ENCODE peak calls at places on chromosomes 6 and 20, in seven cellular contexts. One of them, this sample, is unnamed.

GRCh38 chr6:63685453-63686379 is 50.1 kb downstream of the PHF3 start:
- DNase-seq in AG09319: no peak
- DNase-seq in nephron progenitor cell: no peak
- DNase-seq in AG04450: no peak
- DNase-seq in progenitor cell of endocrine pancreas: no peak
- DNase-seq in cardiac fibroblast: no peak
- DNase-seq in tibial nerve: no peak
- DNase-seq in this sample: no peak

GRCh38 chr20:3311623-3312022 is 72.6 kb upstream of the SLC4A11 start:
- DNase-seq in progenitor cell of endocrine pancreas: no peak
- DNase-seq in cardiac fibroblast: no peak
- DNase-seq in AG04450: no peak
- DNase-seq in nephron progenitor cell: no peak
- DNase-seq in tibial nerve: no peak
- DNase-seq in AG09319: no peak
- DNase-seq in this sample: no peak

GRCh38 chr20:364905-365794 is 15.4 kb upstream of the TRIB3 start:
- DNase-seq in AG04450: no peak
- DNase-seq in nephron progenitor cell: no peak
- DNase-seq in tibial nerve: no peak
- DNase-seq in AG09319: no peak
- DNase-seq in progenitor cell of endocrine pancreas: no peak
- DNase-seq in cardiac fibroblast: peak; percentile 29
- DNase-seq in this sample: no peak

GRCh38 chr6:157429248-157429647 is 48.3 kb downstream of the ZDHHC14 start:
- DNase-seq in cardiac fibroblast: no peak
- DNase-seq in tibial nerve: no peak
- DNase-seq in AG04450: no peak
- DNase-seq in nephron progenitor cell: no peak
- DNase-seq in AG09319: no peak
- DNase-seq in progenitor cell of endocrine pancreas: no peak
- DNase-seq in this sample: no peak

GRCh38 chr6:134686071-134686470 is 263.8 kb downstream of the ALDH8A1 start:
- DNase-seq in cardiac fibroblast: no peak
- DNase-seq in AG09319: no peak
- DNase-seq in AG04450: no peak
- DNase-seq in nephron progenitor cell: no peak
- DNase-seq in tibial nerve: no peak
- DNase-seq in progenitor cell of endocrine pancreas: no peak
- DNase-seq in this sample: no peak

GRCh38 chr6:134195164-134195906 is 122.6 kb downstream of the SGK1 start:
- DNase-seq in progenitor cell of endocrine pancreas: no peak
- DNase-seq in AG04450: no peak
- DNase-seq in cardiac fibroblast: peak; percentile 63
- DNase-seq in tibial nerve: no peak
- DNase-seq in nephron progenitor cell: no peak
- DNase-seq in AG09319: no peak
- DNase-seq in this sample: no peak

GRCh38 chr20:31701591-31701990 is 21.1 kb downstream of the BCL2L1 start:
- DNase-seq in AG04450: no peak
- DNase-seq in AG09319: no peak
- DNase-seq in progenitor cell of endocrine pancreas: no peak
- DNase-seq in cardiac fibroblast: no peak
- DNase-seq in tibial nerve: no peak
- DNase-seq in nephron progenitor cell: no peak
- DNase-seq in this sample: no peak

GRCh38 chr6:121413831-121414368 is 21.5 kb upstream of the GJA1 start:
- DNase-seq in progenitor cell of endocrine pancreas: no peak
- DNase-seq in AG09319: no peak
- DNase-seq in cardiac fibroblast: peak; percentile 73
- DNase-seq in nephron progenitor cell: no peak
- DNase-seq in tibial nerve: no peak
- DNase-seq in AG04450: no peak
- DNase-seq in this sample: no peak

GRCh38 chr6:10597499-10598001 is 76.4 kb downstream of the GCNT2 start:
- DNase-seq in progenitor cell of endocrine pancreas: no peak
- DNase-seq in cardiac fibroblast: no peak
- DNase-seq in nephron progenitor cell: no peak
- DNase-seq in AG04450: no peak
- DNase-seq in tibial nerve: no peak
- DNase-seq in AG09319: no peak
- DNase-seq in this sample: no peak

GRCh38 chr6:90193359-90193758 is 103.3 kb downstream of the BACH2 start:
- DNase-seq in AG04450: no peak
- DNase-seq in progenitor cell of endocrine pancreas: no peak
- DNase-seq in cardiac fibroblast: no peak
- DNase-seq in tibial nerve: no peak
- DNase-seq in nephron progenitor cell: no peak
- DNase-seq in AG09319: no peak
- DNase-seq in this sample: no peak

GRCh38 chr6:130018830-130019795 is 732 bp downstream of the L3MBTL3 start:
- DNase-seq in AG04450: no peak
- DNase-seq in tibial nerve: no peak
- DNase-seq in nephron progenitor cell: peak; percentile 57
- DNase-seq in AG09319: no peak
- DNase-seq in cardiac fibroblast: peak; percentile 44
- DNase-seq in progenitor cell of endocrine pancreas: peak; percentile 18
- DNase-seq in this sample: peak; percentile 16

GRCh38 chr20:31864521-31865400 is 5.6 kb downstream of the DUSP15 start:
- DNase-seq in tibial nerve: no peak
- DNase-seq in AG09319: no peak
- DNase-seq in progenitor cell of endocrine pancreas: no peak
- DNase-seq in AG04450: no peak
- DNase-seq in nephron progenitor cell: no peak
- DNase-seq in cardiac fibroblast: no peak
- DNase-seq in this sample: no peak

GRCh38 chr6:12545837-12546658 is 170.5 kb upstream of the PHACTR1 start:
- DNase-seq in AG09319: no peak
- DNase-seq in tibial nerve: no peak
- DNase-seq in cardiac fibroblast: peak; percentile 82
- DNase-seq in AG04450: peak; percentile 43
- DNase-seq in nephron progenitor cell: no peak
- DNase-seq in progenitor cell of endocrine pancreas: no peak
- DNase-seq in this sample: no peak

GRCh38 chr20:63942250-63943006 is 13.8 kb downstream of the UCKL1 start:
- DNase-seq in AG04450: no peak
- DNase-seq in nephron progenitor cell: peak; percentile 63
- DNase-seq in tibial nerve: no peak
- DNase-seq in cardiac fibroblast: peak; percentile 27
- DNase-seq in progenitor cell of endocrine pancreas: no peak
- DNase-seq in AG09319: no peak
- DNase-seq in this sample: no peak

GRCh38 chr6:11968241-11968806 is 43.8 kb upstream of the HIVEP1 start:
- DNase-seq in AG09319: no peak
- DNase-seq in nephron progenitor cell: no peak
- DNase-seq in AG04450: no peak
- DNase-seq in progenitor cell of endocrine pancreas: no peak
- DNase-seq in cardiac fibroblast: no peak
- DNase-seq in tibial nerve: no peak
- DNase-seq in this sample: no peak

GRCh38 chr6:99605074-99605726 is 1.4 kb upstream of the PRDM13 start:
- DNase-seq in tibial nerve: no peak
- DNase-seq in progenitor cell of endocrine pancreas: no peak
- DNase-seq in cardiac fibroblast: no peak
- DNase-seq in AG04450: no peak
- DNase-seq in nephron progenitor cell: no peak
- DNase-seq in AG09319: no peak
- DNase-seq in this sample: no peak

GRCh38 chr6:106039836-106040592 is 46.1 kb upstream of the PRDM1 start:
- DNase-seq in AG09319: no peak
- DNase-seq in tibial nerve: no peak
- DNase-seq in AG04450: no peak
- DNase-seq in progenitor cell of endocrine pancreas: no peak
- DNase-seq in nephron progenitor cell: no peak
- DNase-seq in cardiac fibroblast: peak; percentile 3
- DNase-seq in this sample: no peak

GRCh38 chr6:159691133-159691962 is 1.7 kb downstream of the SOD2 start:
- DNase-seq in AG04450: peak; percentile 81
- DNase-seq in AG09319: peak; percentile 82
- DNase-seq in tibial nerve: no peak
- DNase-seq in nephron progenitor cell: no peak
- DNase-seq in progenitor cell of endocrine pancreas: no peak
- DNase-seq in cardiac fibroblast: peak; percentile 97
- DNase-seq in this sample: no peak

GRCh38 chr6:404685-405423 is 13.3 kb downstream of the IRF4 start:
- DNase-seq in AG09319: no peak
- DNase-seq in AG04450: no peak
- DNase-seq in nephron progenitor cell: no peak
- DNase-seq in cardiac fibroblast: no peak
- DNase-seq in tibial nerve: no peak
- DNase-seq in progenitor cell of endocrine pancreas: no peak
- DNase-seq in this sample: no peak

GRCh38 chr6:71012871-71013456 is 56.1 kb upstream of the B3GAT2 start:
- DNase-seq in tibial nerve: no peak
- DNase-seq in progenitor cell of endocrine pancreas: no peak
- DNase-seq in cardiac fibroblast: peak; percentile 69
- DNase-seq in AG09319: peak; percentile 0
- DNase-seq in AG04450: no peak
- DNase-seq in nephron progenitor cell: peak; percentile 35
- DNase-seq in this sample: peak; percentile 15

GRCh38 chr6:164856138-164856537 is 453.3 kb downstream of the C6orf118 start:
- DNase-seq in AG04450: no peak
- DNase-seq in progenitor cell of endocrine pancreas: no peak
- DNase-seq in AG09319: no peak
- DNase-seq in nephron progenitor cell: no peak
- DNase-seq in tibial nerve: no peak
- DNase-seq in cardiac fibroblast: no peak
- DNase-seq in this sample: no peak

DNA sequence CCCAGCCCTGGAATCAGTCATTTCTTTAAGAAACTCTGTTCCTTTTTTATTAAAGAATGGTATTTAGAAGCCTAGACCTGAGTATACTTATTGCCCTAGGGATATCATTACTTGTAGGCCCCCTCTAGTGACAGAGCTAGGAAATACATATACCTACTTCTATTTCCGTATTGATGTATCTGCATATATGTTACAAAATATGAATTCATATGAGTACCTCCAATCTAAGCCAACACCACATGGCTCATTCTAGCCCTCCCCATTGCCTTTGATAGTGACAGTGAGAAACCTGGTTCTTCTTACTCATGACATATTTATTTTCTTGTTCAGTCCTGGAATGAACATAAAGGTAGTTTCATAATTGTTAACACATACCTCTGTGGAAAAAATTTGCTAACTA is 137.2 kb downstream of the FARS2 start:
- DNase-seq in nephron progenitor cell: no peak
- DNase-seq in progenitor cell of endocrine pancreas: no peak
- DNase-seq in AG09319: no peak
- DNase-seq in cardiac fibroblast: peak; percentile 69
- DNase-seq in AG04450: no peak
- DNase-seq in tibial nerve: no peak
- DNase-seq in this sample: no peak
- TF ChIP-seq CTCF in nephron progenitor cell: peak; percentile 38
- TF ChIP-seq CTCF in progenitor cell of endocrine pancreas: peak; percentile 44
- TF ChIP-seq CTCF in AG09319: peak; percentile 24
- TF ChIP-seq CTCF in cardiac fibroblast: peak; percentile 57
- TF ChIP-seq CTCF in AG04450: peak; percentile 70
- TF ChIP-seq CTCF in tibial nerve: peak; percentile 42
- TF ChIP-seq CTCF in this sample: peak; percentile 64

GRCh38 chr20:37075932-37076685 is 19.7 kb downstream of the RBL1 start:
- DNase-seq in AG04450: no peak
- DNase-seq in cardiac fibroblast: no peak
- DNase-seq in nephron progenitor cell: no peak
- DNase-seq in tibial nerve: no peak
- DNase-seq in progenitor cell of endocrine pancreas: no peak
- DNase-seq in AG09319: no peak
- DNase-seq in this sample: no peak

GRCh38 chr20:37077009-37077408 is 18.8 kb downstream of the RBL1 start:
- DNase-seq in tibial nerve: no peak
- DNase-seq in AG09319: no peak
- DNase-seq in nephron progenitor cell: no peak
- DNase-seq in AG04450: no peak
- DNase-seq in cardiac fibroblast: no peak
- DNase-seq in progenitor cell of endocrine pancreas: no peak
- DNase-seq in this sample: no peak

GRCh38 chr20:37081717-37082289 is 14.0 kb downstream of the RBL1 start:
- DNase-seq in progenitor cell of endocrine pancreas: no peak
- DNase-seq in nephron progenitor cell: no peak
- DNase-seq in tibial nerve: peak; percentile 14
- DNase-seq in cardiac fibroblast: peak; percentile 25
- DNase-seq in AG09319: no peak
- DNase-seq in AG04450: no peak
- DNase-seq in this sample: peak; percentile 6
- TF ChIP-seq CTCF in progenitor cell of endocrine pancreas: peak; percentile 34
- TF ChIP-seq CTCF in nephron progenitor cell: peak; percentile 33
- TF ChIP-seq CTCF in tibial nerve: peak; percentile 33
- TF ChIP-seq CTCF in cardiac fibroblast: peak; percentile 29
- TF ChIP-seq CTCF in AG09319: peak; percentile 40
- TF ChIP-seq CTCF in AG04450: peak; percentile 59
- TF ChIP-seq CTCF in this sample: peak; percentile 48

DNA sequence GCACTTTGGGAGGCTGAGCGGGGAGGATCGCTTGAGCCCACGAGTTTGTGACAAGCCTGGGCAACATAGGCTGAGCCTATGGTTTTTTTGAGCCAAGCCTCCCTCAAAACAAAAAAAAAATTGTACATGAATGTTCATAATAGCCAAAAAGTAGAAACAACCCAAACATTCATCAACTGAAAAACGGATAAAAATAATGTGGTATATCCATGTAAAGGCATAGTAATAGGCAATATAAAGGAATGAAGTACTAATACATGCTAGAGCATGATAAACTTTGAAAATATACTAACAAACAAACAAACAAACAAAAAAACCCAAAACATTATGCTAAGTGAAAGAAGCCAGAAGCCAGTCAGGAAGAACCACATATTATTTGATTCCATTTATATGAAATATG is 35.3 kb downstream of the KIAA0319 start:
- DNase-seq in AG09319: no peak
- DNase-seq in AG04450: no peak
- DNase-seq in nephron progenitor cell: no peak
- DNase-seq in cardiac fibroblast: no peak
- DNase-seq in progenitor cell of endocrine pancreas: no peak
- DNase-seq in tibial nerve: no peak
- DNase-seq in this sample: no peak
- TF ChIP-seq CTCF in AG09319: no peak
- TF ChIP-seq CTCF in AG04450: no peak
- TF ChIP-seq CTCF in nephron progenitor cell: no peak
- TF ChIP-seq CTCF in cardiac fibroblast: no peak
- TF ChIP-seq CTCF in progenitor cell of endocrine pancreas: no peak
- TF ChIP-seq CTCF in tibial nerve: no peak
- TF ChIP-seq CTCF in this sample: no peak

DNA sequence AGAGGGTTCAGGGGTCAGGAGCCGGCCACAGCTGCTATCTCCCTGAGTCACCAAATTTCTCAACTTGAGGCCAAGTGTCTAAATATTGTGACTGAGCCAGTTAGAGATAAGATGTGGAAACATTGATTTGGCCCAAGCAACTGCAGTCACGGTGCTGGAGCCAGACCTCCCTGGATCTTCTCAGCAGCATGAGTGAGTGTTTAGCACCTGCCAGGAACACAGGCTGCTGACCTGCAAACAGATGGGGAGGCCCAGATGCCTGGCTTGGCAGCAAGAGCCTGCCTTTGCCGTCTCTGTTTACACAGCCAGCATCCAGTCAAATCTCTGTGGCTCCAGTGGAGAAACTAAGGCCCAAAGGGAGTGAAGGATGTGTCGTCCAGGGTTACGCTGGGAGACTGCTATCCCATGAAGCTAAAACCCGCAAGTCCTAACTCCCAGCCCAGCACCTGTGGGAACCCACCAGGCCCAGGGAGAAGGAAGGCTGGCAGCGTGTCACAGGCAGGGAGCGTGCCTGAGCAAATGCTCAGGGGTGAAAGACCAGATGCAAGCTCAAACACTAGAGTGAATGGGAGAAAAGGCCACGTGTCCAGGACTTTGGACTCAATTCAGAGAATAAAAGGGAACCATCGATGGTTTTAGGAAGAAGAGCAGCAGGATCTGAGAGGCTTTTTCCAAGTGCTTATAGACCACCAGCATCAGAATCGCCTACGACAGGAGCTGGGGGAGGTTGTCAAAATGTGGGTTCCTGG is 15.9 kb upstream of the PTGIS start:
- DNase-seq in cardiac fibroblast: peak; percentile 95
- DNase-seq in progenitor cell of endocrine pancreas: peak; percentile 21
- DNase-seq in AG04450: peak; percentile 88
- DNase-seq in tibial nerve: peak; percentile 70
- DNase-seq in AG09319: peak; percentile 91
- DNase-seq in nephron progenitor cell: no peak
- DNase-seq in this sample: no peak
- TF ChIP-seq CTCF in cardiac fibroblast: peak; percentile 1
- TF ChIP-seq CTCF in progenitor cell of endocrine pancreas: peak; percentile 9
- TF ChIP-seq CTCF in AG04450: peak; percentile 12
- TF ChIP-seq CTCF in tibial nerve: no peak
- TF ChIP-seq CTCF in AG09319: no peak
- TF ChIP-seq CTCF in nephron progenitor cell: no peak
- TF ChIP-seq CTCF in this sample: no peak

This sample was measured in neural crest cell.